ENCODE peak calls at places on chromosomes 11 and 22, in five cellular contexts. J is Caco-2; O is activated CD8-positive, alpha-beta T cell treated with anti-CD3 and anti-CD28 coated beads for 36 hours; U is fibroblast of mammary gland; W is psoas muscle. H is an unnamed sample.

GRCh38 chr11:23954317-23954716 is 542.5 kb upstream of the LUZP2 start:
- DNase-seq in W (no peak), U (no peak), O (no peak), J (no peak), H (no peak)

GRCh38 chr22:25012743-25013142 is 60.2 kb downstream of the KIAA1671 start:
- DNase-seq in O (no peak), U (no peak), J (no peak), W (no peak), H (no peak)

GRCh38 chr11:27237641-27238040 is 125.4 kb downstream of the CCDC34 start:
- DNase-seq in J (peak), O (no peak), W (no peak), U (no peak), H (no peak)

GRCh38 chr11:132427611-132428010 is 1057.2 kb downstream of the NTM start:
- DNase-seq in O (no peak), W (no peak), J (no peak), U (no peak), H (no peak)

GRCh38 chr22:47996446-47996857 is 1234.0 kb downstream of the TBC1D22A start:
- DNase-seq in U (no peak), W (no peak), J (no peak), O (no peak), H (no peak)

GRCh38 chr22:24951942-24952836 is at the start of gene KIAA1671:
- DNase-seq in W (peak), O (peak), U (peak), J (peak), H (peak)

GRCh38 chr11:67082071-67082791 is 25.6 kb downstream of the RHOD start:
- DNase-seq in J (no peak), U (peak), O (no peak), W (no peak), H (no peak)

GRCh38 chr11:66970808-66971442 is 4.2 kb upstream of the C11orf86 start:
- DNase-seq in U (peak), O (peak), J (peak), W (peak), H (peak)

GRCh38 chr11:109971184-109971523 is 122.0 kb upstream of the ZC3H12C start:
- DNase-seq in U (peak), W (no peak), J (no peak), O (peak), H (peak)

GRCh38 chr11:3148990-3149851 is 15.9 kb downstream of the OSBPL5 start:
- DNase-seq in U (no peak), J (peak), W (no peak), O (no peak), H (no peak)

GRCh38 chr22:18078329-18079041 is 695 bp downstream of the PEX26 start:
- DNase-seq in W (peak), U (peak), J (peak), O (peak), H (peak)

GRCh38 chr11:94130589-94131362 is 2.1 kb downstream of the PANX1 start:
- DNase-seq in O (no peak), U (peak), W (no peak), J (no peak), H (peak)

GRCh38 chr22:20180245-20180630 is 29.4 kb upstream of the CCDC188 start:
- DNase-seq in J (no peak), U (no peak), W (no peak), O (no peak), H (no peak)
- TF ChIP-seq CTCF in J (peak), U (peak), W (no peak), O (no peak), H (peak)

DNA sequence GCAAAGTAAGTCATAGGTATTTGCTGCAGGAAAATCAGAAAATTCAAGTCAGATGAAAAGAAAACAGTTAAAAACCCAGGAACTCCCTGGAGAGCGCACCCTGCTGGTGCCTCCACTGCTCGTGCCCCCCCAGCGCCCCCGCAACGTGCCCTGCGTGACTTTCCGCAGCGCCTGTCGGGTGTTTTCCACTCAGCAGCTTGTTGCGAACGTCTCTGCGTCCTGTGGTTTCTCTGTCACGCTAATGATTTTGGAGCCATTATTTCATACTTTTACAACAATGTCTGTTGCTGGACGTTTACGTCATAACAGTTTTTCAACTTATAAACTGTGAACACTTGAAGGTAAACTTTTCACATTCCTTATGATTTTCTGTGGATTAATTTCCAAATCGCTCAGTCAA is 5.0 kb downstream of the CRELD2 start:
- DNase-seq in J (no peak), U (no peak), O (no peak), W (no peak), H (no peak)
- TF ChIP-seq CTCF in J (peak), U (no peak), O (peak), W (no peak), H (no peak)

GRCh38 chr22:42443240-42444059 is 11.2 kb upstream of the NFAM1 start:
- DNase-seq in O (peak), J (no peak), W (no peak), U (no peak), H (no peak)

GRCh38 chr22:42440728-42441127 is 8.5 kb upstream of the NFAM1 start:
- DNase-seq in U (no peak), W (no peak), O (no peak), J (no peak), H (no peak)

GRCh38 chr22:42444060-42444904 is 12.1 kb upstream of the NFAM1 start:
- DNase-seq in W (peak), U (peak), J (peak), O (peak), H (peak)

GRCh38 chr22:42439821-42440674 is 7.8 kb upstream of the NFAM1 start:
- DNase-seq in J (no peak), U (peak), O (peak), W (peak), H (peak)

DNA sequence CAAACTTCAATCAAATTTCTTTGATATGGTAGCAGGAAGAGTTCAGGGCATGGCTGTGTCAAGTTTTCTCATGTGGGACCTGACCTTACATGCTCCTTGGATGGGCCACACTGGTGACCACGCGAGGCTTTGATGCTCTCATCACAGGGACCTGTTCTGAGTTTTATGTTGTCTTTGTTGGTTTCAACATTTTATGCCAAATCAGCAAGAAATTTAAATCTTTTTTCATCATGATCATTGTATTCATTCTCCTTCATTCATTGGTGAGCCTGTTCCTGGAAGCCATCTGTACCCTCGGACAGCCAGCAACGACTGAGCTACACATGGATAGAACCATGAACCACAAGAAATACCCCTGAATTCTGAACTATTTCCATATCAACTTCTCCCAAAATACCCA is 10.5 kb upstream of the NFAM1 start:
- DNase-seq in J (no peak), U (no peak), O (no peak), W (no peak), H (no peak)
- TF ChIP-seq CTCF in J (no peak), U (no peak), O (no peak), W (no peak), H (no peak)

GRCh38 chr11:31815743-31816466 is 4.8 kb upstream of the PAX6 start:
- DNase-seq in U (no peak), W (no peak), J (no peak), O (no peak), H (no peak)

GRCh38 chr11:31813242-31813960 is 2.3 kb upstream of the PAX6 start:
- DNase-seq in O (no peak), W (no peak), U (no peak), J (no peak), H (no peak)

GRCh38 chr11:31816467-31817053 is 5.4 kb upstream of the PAX6 start:
- DNase-seq in O (no peak), W (no peak), U (no peak), J (no peak), H (no peak)

GRCh38 chr11:31812392-31813241 is 1.5 kb upstream of the PAX6 start:
- DNase-seq in W (no peak), U (no peak), J (no peak), O (no peak), H (no peak)

DNA sequence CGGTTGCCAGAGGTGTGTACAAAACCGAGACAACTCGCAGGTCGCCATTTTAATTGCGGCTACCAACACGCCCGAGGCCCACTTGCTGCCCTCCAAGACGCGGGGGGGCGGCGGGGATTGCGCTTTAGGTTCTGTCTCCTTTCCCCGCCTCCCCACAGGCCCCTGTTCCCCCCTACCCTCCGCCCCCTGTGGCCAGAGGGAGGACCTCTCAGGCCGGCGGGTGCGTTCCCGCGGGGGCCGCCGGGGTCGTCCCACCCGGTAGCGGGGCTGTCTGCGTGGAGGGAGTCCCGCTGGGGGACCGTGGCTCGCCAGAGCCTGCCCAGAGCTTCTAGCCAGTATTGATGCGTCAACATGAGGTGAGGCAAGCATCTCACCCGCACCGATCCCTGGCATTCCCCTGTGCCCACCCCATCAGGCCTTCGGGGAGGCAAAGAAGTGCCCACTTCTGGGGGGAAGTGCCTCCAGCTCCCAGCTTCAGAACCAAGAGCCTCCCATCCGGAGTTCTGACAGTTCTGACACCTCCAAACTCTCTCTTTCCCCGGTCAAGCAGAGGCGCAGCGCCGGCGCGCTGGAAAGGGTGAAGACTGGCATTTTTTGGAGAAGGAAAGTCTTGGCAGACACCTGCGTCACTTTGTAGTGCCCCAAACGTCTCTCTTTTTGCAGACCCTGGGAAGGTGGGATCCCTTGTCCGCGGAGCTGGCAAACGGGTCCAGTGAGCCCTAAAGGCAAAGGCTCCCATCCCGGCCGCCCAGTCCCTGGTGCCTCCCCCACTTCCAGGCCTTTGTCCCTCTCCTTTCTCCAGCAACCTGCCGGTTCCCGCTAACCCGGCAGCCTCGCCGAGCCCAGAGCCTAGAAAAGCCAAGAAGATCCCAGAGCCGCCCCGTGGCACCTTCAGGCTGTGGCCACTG is 3.1 kb upstream of the PAX6 start:
- DNase-seq in W (no peak), U (no peak), O (no peak), J (no peak), H (no peak)
- TF ChIP-seq CTCF in W (no peak), U (no peak), O (no peak), J (no peak), H (no peak)

DNA sequence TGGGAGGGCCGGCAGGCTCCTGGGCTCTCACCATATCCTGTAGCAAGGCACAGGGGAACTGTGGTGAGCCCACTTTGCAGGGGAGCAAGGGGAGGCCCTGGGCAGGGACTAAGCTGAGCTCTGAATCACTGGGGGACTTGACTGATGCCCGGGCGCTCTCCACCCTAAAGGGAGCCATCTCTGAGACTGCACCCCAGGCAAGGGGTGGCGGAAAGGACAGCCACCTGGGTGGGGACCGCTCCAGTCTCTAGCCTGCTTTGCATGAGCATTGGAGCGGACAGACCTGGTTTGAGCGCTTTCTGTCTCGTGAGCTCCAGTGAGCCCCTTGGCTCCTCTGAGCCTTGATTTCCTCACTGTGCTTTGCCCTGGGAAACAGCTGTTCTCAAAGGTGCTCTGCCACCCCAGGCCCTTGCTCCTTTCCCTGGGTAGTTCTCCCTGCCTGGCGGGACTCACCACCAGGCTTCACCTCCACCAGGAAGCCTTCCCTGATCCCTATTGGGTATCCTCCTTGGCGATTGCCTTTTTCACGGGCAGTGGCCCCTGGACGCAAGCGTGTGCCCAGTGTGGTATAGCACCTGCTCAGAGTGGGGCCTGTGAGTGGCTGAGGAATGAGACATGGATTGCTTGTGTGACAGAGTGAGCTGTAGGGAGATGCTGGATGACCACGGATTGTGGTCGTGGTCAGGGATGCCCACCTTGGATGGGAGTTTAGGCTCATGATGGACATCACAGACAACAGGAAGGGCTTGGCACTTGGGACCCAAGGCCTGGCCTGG is 24.4 kb downstream of the PARVG start:
- DNase-seq in U (no peak), O (no peak), J (no peak), W (no peak), H (no peak)
- TF ChIP-seq CTCF in U (no peak), O (no peak), J (no peak), W (no peak), H (no peak)

DNA sequence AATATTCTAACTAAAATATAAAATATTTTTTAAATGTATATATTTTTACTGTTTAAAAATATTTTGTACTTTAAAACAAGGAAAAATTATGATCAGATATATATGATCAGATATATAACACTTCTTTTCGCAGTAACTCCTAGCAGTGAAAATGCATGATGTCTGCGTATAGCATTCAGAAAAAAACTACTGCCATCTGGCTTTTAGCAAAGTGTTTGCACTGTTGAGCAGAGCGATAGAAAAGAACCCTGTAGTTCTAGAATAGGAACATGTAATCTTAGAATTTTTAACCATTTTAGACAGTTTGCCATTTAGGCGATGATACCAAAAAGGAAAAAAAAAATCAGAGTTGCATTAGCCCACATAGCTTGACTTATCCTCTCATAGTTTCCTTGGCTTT is 370.4 kb upstream of the ANO3 start:
- DNase-seq in J (no peak), O (no peak), U (no peak), W (no peak), H (no peak)
- TF ChIP-seq CTCF in J (peak), O (no peak), U (peak), W (peak), H (peak)

DNA sequence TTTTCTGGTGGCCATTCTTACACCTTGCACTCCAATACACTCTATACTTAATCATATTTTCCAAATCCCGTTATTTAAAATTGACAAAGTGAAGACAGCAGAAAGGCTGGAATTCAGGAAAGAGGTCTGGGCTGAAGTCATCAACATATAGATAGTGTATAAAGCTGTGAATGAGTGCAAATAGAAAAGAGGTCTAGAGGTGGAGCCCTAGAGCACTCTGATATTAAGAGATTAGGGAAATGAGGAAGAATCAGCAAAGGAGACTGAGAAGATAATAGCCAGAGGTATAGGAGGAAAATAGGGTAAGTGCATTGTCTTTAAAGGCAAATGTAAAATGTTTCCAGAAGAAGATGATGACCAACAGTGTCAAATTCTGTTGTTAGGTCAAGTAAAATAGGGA is 7.9 kb downstream of the CTR9 start:
- DNase-seq in O (no peak), J (no peak), W (no peak), U (no peak), H (no peak)
- TF ChIP-seq CTCF in O (no peak), J (no peak), W (no peak), U (peak), H (peak)

DNA sequence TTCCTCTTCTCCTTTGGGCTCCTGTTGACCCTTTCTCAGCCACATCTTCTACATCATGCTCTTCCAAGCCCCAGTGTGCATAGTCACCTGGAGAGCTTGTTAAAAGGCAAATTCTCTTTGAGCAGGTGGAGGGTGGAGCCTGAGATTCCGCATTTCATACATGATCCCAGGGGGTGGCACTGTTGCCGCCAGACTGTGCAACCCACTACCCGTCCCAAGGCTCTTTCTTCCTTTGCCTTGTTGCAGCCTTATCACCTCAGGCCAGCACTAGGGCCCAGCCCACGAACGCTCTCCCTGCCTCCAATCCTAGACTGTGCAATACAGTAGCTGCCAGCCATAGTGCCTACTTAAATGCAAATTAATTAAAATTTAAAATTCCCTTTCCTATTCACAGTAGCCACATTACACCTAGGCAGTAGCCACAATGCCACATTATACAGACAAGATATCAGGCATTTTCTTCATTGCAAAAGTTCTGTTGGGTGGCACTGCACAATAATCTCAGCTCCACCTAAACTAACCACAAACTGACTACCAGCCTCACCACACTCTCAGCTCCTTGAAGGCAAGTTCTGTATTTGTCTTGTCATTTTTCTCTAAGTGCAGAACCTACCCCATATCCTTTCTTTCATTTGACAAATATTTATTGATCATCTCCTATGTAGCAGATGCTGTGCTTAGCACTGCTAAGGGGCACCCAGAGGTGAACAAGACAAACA is 4.6 kb upstream of the KCNJ5 start:
- DNase-seq in O (peak), U (no peak), W (no peak), J (peak), H (no peak)
- TF ChIP-seq CTCF in O (no peak), U (no peak), W (no peak), J (peak), H (no peak)

H was measured in fibroblast of the aortic adventitia.